ENCODE peak calls at places on chromosomes 13 and 19, in ten cellular contexts. M is GM12892, T is upper lobe of left lung, U is breast epithelium, N is prostate gland, Y is HCT116, K is HepG2, E is K562, O is endothelial cell of umbilical vein, F is stomach. S is an unnamed sample.

GRCh38 chr13:73842621-73843020 is 291.6 kb downstream of the KLF12 start:
- DNase-seq in M (no peak), T (no peak), U (no peak), N (no peak), Y (no peak), K (no peak), E (no peak), O (peak; percentile 80), F (no peak), S (no peak)

GRCh38 chr13:48504606-48505369 is 28.1 kb downstream of the RCBTB2 start:
- DNase-seq in M (no peak), T (no peak), U (no peak), N (peak; percentile 36), Y (no peak), K (no peak), E (no peak), O (no peak), F (no peak), S (no peak)

GRCh38 chr19:40666803-40667438 is 23.5 kb downstream of the NUMBL start:
- DNase-seq in M (no peak), T (no peak), U (no peak), N (no peak), Y (no peak), K (no peak), E (no peak), O (no peak), F (no peak), S (no peak)

GRCh38 chr13:113628291-113629270 is 29.4 kb downstream of the ATP4B start:
- DNase-seq in M (no peak), T (no peak), U (peak; percentile 34), N (no peak), Y (no peak), K (no peak), E (no peak), O (no peak), F (no peak), S (no peak)

GRCh38 chr13:74061939-74062595 is 72.1 kb downstream of the KLF12 start:
- DNase-seq in M (no peak), T (no peak), U (no peak), N (no peak), Y (no peak), K (no peak), E (no peak), O (peak; percentile 34), F (no peak), S (peak; percentile 2)

GRCh38 chr13:109649713-109650112 is 136.7 kb downstream of the IRS2 start:
- DNase-seq in M (no peak), T (no peak), U (no peak), N (peak; percentile 26), Y (no peak), K (no peak), E (no peak), O (no peak), F (no peak), S (no peak)

GRCh38 chr13:34137200-34137599 is 319.3 kb downstream of the RFC3 start:
- DNase-seq in M (no peak), T (no peak), U (no peak), N (no peak), Y (no peak), K (no peak), E (no peak), O (no peak), F (no peak), S (no peak)

GRCh38 chr19:676343-677105 is at the start of gene FSTL3:
- DNase-seq in M (no peak), T (no peak), U (no peak), N (no peak), Y (no peak), K (no peak), E (peak; percentile 70), O (no peak), F (no peak), S (no peak)

GRCh38 chr19:31676271-31677004 is 327.2 kb upstream of the TSHZ3 start:
- DNase-seq in M (no peak), T (no peak), U (no peak), N (no peak), Y (no peak), K (no peak), E (peak; percentile 13), O (no peak), F (no peak), S (no peak)

GRCh38 chr19:619286-620002 is 13.9 kb downstream of the POLRMT start:
- DNase-seq in M (no peak), T (no peak), U (no peak), N (no peak), Y (no peak), K (no peak), E (no peak), O (no peak), F (no peak), S (no peak)

GRCh38 chr19:27741236-27741635 is 1471.7 kb downstream of the UQCRFS1 start:
- DNase-seq in M (no peak), T (no peak), U (no peak), N (no peak), Y (no peak), K (no peak), E (no peak), O (no peak), F (peak; percentile 9), S (no peak)

GRCh38 chr13:73657821-73658540 is 476.2 kb downstream of the KLF12 start:
- DNase-seq in M (no peak), T (no peak), U (no peak), N (no peak), Y (no peak), K (no peak), E (no peak), O (no peak), F (no peak), S (no peak)

GRCh38 chr13:97367427-97367826 is 66.5 kb upstream of the RAP2A start:
- DNase-seq in M (no peak), T (no peak), U (no peak), N (no peak), Y (no peak), K (no peak), E (no peak), O (no peak), F (no peak), S (no peak)

GRCh38 chr19:11814707-11815050 is 606 bp downstream of the ZNF440 start:
- DNase-seq in M (no peak), T (no peak), U (no peak), N (peak; percentile 9), Y (no peak), K (no peak), E (no peak), O (peak; percentile 19), F (no peak), S (no peak)

GRCh38 chr13:104014803-104015645 is 948.8 kb upstream of the SLC10A2 start:
- DNase-seq in M (no peak), T (no peak), U (no peak), N (no peak), Y (no peak), K (no peak), E (no peak), O (peak; percentile 71), F (no peak), S (no peak)

GRCh38 chr13:40271511-40271910 is 394.9 kb downstream of the FOXO1 start:
- DNase-seq in M (no peak), T (no peak), U (no peak), N (no peak), Y (no peak), K (no peak), E (no peak), O (peak; percentile 78), F (no peak), S (no peak)

GRCh38 chr19:55697698-55698097 is 22.7 kb downstream of the EPN1 start:
- DNase-seq in M (no peak), T (no peak), U (no peak), N (no peak), Y (no peak), K (no peak), E (no peak), O (no peak), F (no peak), S (no peak)

GRCh38 chr19:17266589-17266974 is 661 bp upstream of the BABAM1 start:
- DNase-seq in M (no peak), T (no peak), U (no peak), N (no peak), Y (no peak), K (no peak), E (no peak), O (no peak), F (no peak), S (no peak)
- TF ChIP-seq POLR2A in M (no peak), T (no peak), U (no peak), N (no peak), Y (no peak), K (no peak), E (no peak), O (no peak), F (no peak), S (no peak)

GRCh38 chr19:5593245-5593962 is 25.7 kb upstream of the TINCR start:
- DNase-seq in M (no peak), T (no peak), U (no peak), N (no peak), Y (no peak), K (no peak), E (no peak), O (no peak), F (no peak), S (no peak)
- TF ChIP-seq POLR2AphosphoS5 in M (no peak), T (no peak), U (no peak), N (no peak), Y (no peak), K (no peak), E (no peak), O (no peak), F (no peak), S (no peak)

GRCh38 chr19:2610637-2611482 is 91.6 kb downstream of the GNG7 start:
- DNase-seq in M (no peak), T (peak; percentile 96), U (peak; percentile 96), N (peak; percentile 91), Y (peak; percentile 59), K (peak; percentile 70), E (peak; percentile 87), O (peak; percentile 85), F (peak; percentile 96), S (no peak)
- TF ChIP-seq POLR2A in M (peak; percentile 27), T (peak; percentile 52), U (no peak), N (peak; percentile 16), Y (no peak), K (no peak), E (no peak), O (no peak), F (no peak), S (peak; percentile 40)

GRCh38 chr13:27424246-27425150 is at the start of gene GTF3A:
- DNase-seq in M (peak; percentile 91), T (peak; percentile 87), U (peak; percentile 79), N (peak; percentile 72), Y (peak; percentile 54), K (peak; percentile 59), E (peak; percentile 92), O (peak; percentile 91), F (peak; percentile 88), S (peak; percentile 87)
- TF ChIP-seq POLR2AphosphoS5 in M (peak; percentile 68), T (peak; percentile 86), U (peak; percentile 84), N (peak; percentile 52), Y (peak; percentile 88), K (peak; percentile 88), E (peak; percentile 44), O (peak; percentile 90), F (peak; percentile 85), S (peak; percentile 51)

S was measured in GM12891.